ENCODE peak calls at places on chromosomes 11 and 22, in nine cellular contexts. F is AG08395, Z is T-helper 1 cell, L is NCI-H510A treated with DMSO at 0.1 percent for 48 hours, M is Right ventricle myocardium inferior, O is NCI-H2029, B is LoVo, G is neuronal stem cell, I is NCI-H187. J is an unnamed sample.

GRCh38 chr11:134164490-134165370 is 59.0 kb downstream of the NCAPD3 start:
- DNase-seq in B (no peak), M (no peak), O (no peak), G (peak; percentile 67), F (no peak), I (no peak), Z (no peak), L (no peak), J (peak; percentile 6)

GRCh38 chr11:35588627-35589026 is 29.6 kb upstream of the FJX1 start:
- DNase-seq in M (no peak), I (no peak), F (peak; percentile 41), L (no peak), B (no peak), Z (no peak), O (no peak), G (no peak), J (no peak)

GRCh38 chr22:25668437-25668836 is 73.6 kb upstream of the MYO18B start:
- DNase-seq in F (peak; percentile 6), Z (no peak), G (no peak), M (no peak), O (no peak), I (no peak), L (no peak), B (no peak), J (peak; percentile 92)

GRCh38 chr22:40890881-40891280 is 29.0 kb upstream of the DNAJB7 start:
- DNase-seq in F (peak; percentile 4), O (no peak), Z (no peak), M (no peak), I (no peak), B (no peak), L (no peak), G (no peak), J (no peak)

GRCh38 chr22:36148411-36148810 is 12.1 kb downstream of the APOL3 start:
- DNase-seq in I (no peak), F (no peak), G (no peak), L (no peak), M (no peak), B (no peak), Z (no peak), O (no peak), J (no peak)

GRCh38 chr11:29166306-29166705 is 850.5 kb downstream of the KCNA4 start:
- DNase-seq in F (no peak), G (no peak), Z (no peak), I (no peak), M (no peak), B (no peak), L (no peak), O (no peak), J (no peak)

GRCh38 chr11:115660072-115660805 is 156.0 kb upstream of the CADM1 start:
- DNase-seq in B (no peak), Z (no peak), I (no peak), M (no peak), G (no peak), L (no peak), F (no peak), O (no peak), J (no peak)

GRCh38 chr11:12942157-12942556 is 67.0 kb upstream of the RASSF10 start:
- DNase-seq in L (no peak), Z (no peak), M (no peak), G (no peak), O (no peak), B (no peak), F (no peak), I (no peak), J (no peak)

GRCh38 chr22:24926849-24927579 is 19.5 kb downstream of the LHFPL7 start:
- DNase-seq in I (no peak), F (no peak), M (no peak), G (no peak), O (no peak), L (no peak), Z (no peak), B (no peak), J (no peak)

GRCh38 chr11:118128310-118128709 is 24.3 kb downstream of the SCN4B start:
- DNase-seq in M (no peak), O (no peak), I (no peak), B (no peak), G (no peak), F (no peak), L (no peak), Z (no peak), J (no peak)

GRCh38 chr22:30309981-30310672 is 16.6 kb downstream of the TBC1D10A start:
- DNase-seq in M (no peak), O (peak; percentile 53), F (peak; percentile 52), L (peak; percentile 17), B (no peak), I (no peak), Z (no peak), G (no peak), J (no peak)

GRCh38 chr22:30159561-30160353 is 79.5 kb downstream of the HORMAD2 start:
- DNase-seq in Z (no peak), M (no peak), L (no peak), G (no peak), B (no peak), I (no peak), F (peak; percentile 58), O (no peak), J (peak; percentile 12)

J was measured in HepG2.